ENCODE peak calls at places on chromosomes 11 and 22, in six cellular contexts. N, H, I, B, R and V are unnamed samples.

GRCh38 chr11:78312712-78313111 is 104.9 kb downstream of the GAB2 start:
- DNase-seq in N (no peak), H (no peak), I (no peak), B (no peak), R (no peak), V (no peak)

GRCh38 chr11:20530942-20531703 is 68.3 kb upstream of the SLC6A5 start:
- DNase-seq in N (no peak), H (no peak), I (no peak), B (no peak), R (no peak), V (no peak)

GRCh38 chr11:81497202-81497804 is 1236.4 kb downstream of the FAM181B start:
- DNase-seq in N (no peak), H (no peak), I (peak), B (peak), R (peak), V (no peak)

GRCh38 chr11:123173040-123173855 is 21.8 kb downstream of the CLMP start:
- DNase-seq in N (no peak), H (no peak), I (no peak), B (no peak), R (no peak), V (no peak)

GRCh38 chr22:44305888-44306287 is 6.9 kb downstream of the SHISAL1 start:
- DNase-seq in N (no peak), H (peak), I (no peak), B (no peak), R (no peak), V (no peak)

GRCh38 chr11:7672960-7673723 is at the start of gene CYB5R2:
- DNase-seq in N (peak), H (peak), I (peak), B (no peak), R (peak), V (no peak)

GRCh38 chr11:28679795-28680194 is 571.6 kb downstream of the METTL15 start:
- DNase-seq in N (no peak), H (no peak), I (no peak), B (no peak), R (no peak), V (no peak)

GRCh38 chr11:120324932-120325810 is at the start of gene TLCD5:
- DNase-seq in N (no peak), H (peak), I (peak), B (peak), R (peak), V (peak)

GRCh38 chr11:117819096-117820040 is 5.2 kb downstream of the FXYD2 start:
- DNase-seq in N (no peak), H (peak), I (peak), B (peak), R (peak), V (no peak)

GRCh38 chr11:76767659-76768058 is 15.5 kb upstream of the TSKU start:
- DNase-seq in N (no peak), H (no peak), I (no peak), B (no peak), R (no peak), V (no peak)

GRCh38 chr11:25734592-25735211 is 597.2 kb upstream of the ANO3 start:
- DNase-seq in N (no peak), H (no peak), I (no peak), B (peak), R (no peak), V (no peak)

GRCh38 chr11:65503606-65503922 is 4.7 kb downstream of the MALAT1 start:
- DNase-seq in N (no peak), H (no peak), I (no peak), B (no peak), R (no peak), V (no peak)

DNA sequence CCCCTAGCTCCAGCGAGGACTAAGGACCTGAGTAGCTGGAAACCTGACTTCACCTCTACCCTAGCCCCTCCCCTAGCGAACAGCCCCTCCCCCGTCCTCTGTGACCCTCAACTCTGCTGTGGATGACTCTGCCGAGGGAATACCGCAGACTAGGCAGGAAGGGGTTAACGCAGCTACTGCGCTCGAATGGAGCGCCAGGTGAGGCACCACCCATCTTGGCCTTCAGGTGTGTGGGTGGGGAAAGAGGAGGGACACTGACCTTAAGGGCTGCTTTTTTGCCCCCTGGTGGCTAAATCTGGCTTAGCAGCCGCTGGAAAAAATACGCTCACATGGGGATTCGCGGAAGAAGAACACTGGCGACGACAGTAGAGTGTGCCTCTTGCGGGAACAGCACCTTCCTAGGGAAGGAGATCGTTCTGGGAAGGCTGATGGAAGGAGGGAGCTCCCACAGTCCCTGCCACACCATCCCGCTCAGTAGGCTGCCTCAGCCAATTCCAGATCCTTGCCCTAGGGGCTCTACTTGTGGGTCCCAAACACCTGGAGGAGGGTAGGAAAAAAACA is 4.5 kb upstream of the BCL9L start:
- DNase-seq in N (peak), H (peak), I (peak), B (peak), R (peak), V (peak)
- TF ChIP-seq POLR2A in N (no peak), H (peak), I (peak), B (no peak), R (no peak), V (no peak)

DNA sequence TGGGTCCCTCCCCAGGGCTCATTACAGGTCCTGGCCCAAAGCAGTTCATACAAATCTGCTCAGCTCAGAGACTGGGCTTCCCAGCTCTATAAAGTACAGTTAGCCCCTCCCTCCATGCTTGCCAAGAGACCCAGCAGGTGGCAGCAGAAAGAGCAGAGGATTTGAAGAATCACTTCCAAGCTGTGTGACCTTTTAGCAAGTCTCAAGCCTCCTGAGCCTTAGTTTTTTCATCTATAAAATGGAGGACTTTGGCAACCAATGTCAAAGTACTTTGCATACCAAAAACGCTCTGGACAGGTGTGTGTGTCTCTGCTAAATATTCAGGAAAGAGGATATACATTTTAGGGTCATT is 26.6 kb downstream of the RELT start:
- DNase-seq in N (no peak), H (no peak), I (no peak), B (no peak), R (no peak), V (no peak)
- TF ChIP-seq POLR2AphosphoS5 in N (no peak), H (no peak), I (no peak), B (no peak), R (peak), V (no peak)

DNA sequence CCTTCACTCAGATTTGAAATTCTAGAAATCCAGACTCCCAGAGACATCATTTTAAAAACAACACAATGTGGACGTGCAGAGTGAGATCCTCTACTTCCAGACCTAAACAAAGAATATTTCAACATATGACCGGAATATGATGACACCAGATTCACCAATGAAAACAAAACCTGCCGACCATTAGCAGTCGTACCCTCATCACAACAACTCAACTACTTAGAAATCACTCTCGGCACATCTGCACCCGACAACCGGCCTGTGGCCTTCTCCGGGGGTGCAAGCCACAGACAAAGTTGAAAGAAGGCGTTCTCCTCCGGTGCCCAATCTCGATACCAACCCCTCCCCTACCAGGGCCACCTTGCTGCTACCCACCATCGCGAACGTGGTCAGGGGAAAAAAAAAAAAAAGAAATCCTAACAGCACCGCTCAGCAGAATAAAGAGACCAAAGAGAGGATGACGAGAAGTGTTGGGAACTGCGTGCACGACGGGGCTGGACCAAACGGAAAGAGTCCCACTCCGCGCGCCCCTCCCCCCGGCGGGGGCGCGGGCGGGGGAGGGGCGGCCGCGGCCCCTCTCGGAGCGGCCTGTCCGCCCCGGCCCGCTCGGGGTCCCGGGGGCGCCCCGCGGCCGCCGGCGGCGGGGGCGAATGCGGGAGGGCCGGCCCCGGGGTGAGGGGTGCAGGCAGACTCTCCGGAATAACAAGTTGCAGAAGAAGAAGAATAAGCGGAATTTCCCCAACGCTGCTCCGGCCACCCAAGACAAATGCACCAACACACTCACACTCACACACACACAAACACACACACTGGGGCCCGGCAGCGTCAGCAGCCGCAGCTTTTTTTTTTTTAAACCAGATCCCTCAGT is 1.7 kb downstream of the PHF21A start:
- DNase-seq in N (no peak), H (peak), I (peak), B (peak), R (no peak), V (no peak)
- TF ChIP-seq POLR2A in N (no peak), H (peak), I (no peak), B (no peak), R (peak), V (no peak)

GRCh38 chr22:42844756-42845155 is 12.3 kb downstream of the ARFGAP3 start:
- DNase-seq in N (no peak), H (no peak), I (no peak), B (no peak), R (peak), V (no peak)
- TF ChIP-seq POLR2AphosphoS5 in N (no peak), H (no peak), I (no peak), B (no peak), R (no peak), V (no peak)